ENCODE peak calls at places on chromosomes 7 and 10, in four cellular contexts. U is astrocyte of the cerebellum, Z is dorsolateral prefrontal cortex, X is stomach. W is an unnamed sample.

GRCh38 chr7:66950311-66950710 is 29.3 kb downstream of the TMEM248 start:
- DNase-seq in Z (no peak), X (no peak), U (no peak), W (no peak)

GRCh38 chr10:42850931-42851330 is 68.3 kb downstream of the BMS1 start:
- DNase-seq in Z (no peak), U (no peak), X (no peak), W (no peak)

GRCh38 chr10:77004917-77005564 is 632.6 kb downstream of the KCNMA1 start:
- DNase-seq in U (peak; percentile 55), Z (peak; percentile 10), X (no peak), W (peak; percentile 81)

GRCh38 chr7:158698657-158699195 is 5.9 kb downstream of the NCAPG2 start:
- DNase-seq in X (no peak), Z (no peak), U (no peak), W (no peak)

GRCh38 chr7:74372060-74372408 is 81.7 kb upstream of the GTF2IRD1 start:
- DNase-seq in X (no peak), Z (no peak), U (no peak), W (no peak)

GRCh38 chr7:8115547-8116402 is 146.2 kb downstream of the ICA1 start:
- DNase-seq in X (no peak), Z (no peak), U (no peak), W (no peak)

GRCh38 chr10:23341004-23341403 is 3.6 kb downstream of the C10orf67 start:
- DNase-seq in X (no peak), Z (no peak), U (no peak), W (no peak)

GRCh38 chr10:72483452-72483851 is 128.7 kb upstream of the DNAJB12 start:
- DNase-seq in U (peak; percentile 1), X (no peak), Z (no peak), W (no peak)

GRCh38 chr10:96846395-96846794 is 14.3 kb downstream of the LCOR start:
- DNase-seq in U (no peak), X (no peak), Z (no peak), W (no peak)

GRCh38 chr7:151472644-151473380 is 32.9 kb upstream of the CRYGN start:
- DNase-seq in X (no peak), Z (no peak), U (no peak), W (no peak)

GRCh38 chr7:135189961-135190360 is 19.5 kb upstream of the CYREN start:
- DNase-seq in Z (no peak), U (no peak), X (peak; percentile 9), W (no peak)

GRCh38 chr10:70508912-70509366 is 30.4 kb downstream of the PALD1 start:
- DNase-seq in Z (no peak), U (no peak), X (peak; percentile 31), W (peak; percentile 63)

GRCh38 chr7:107659666-107660065 is 962 bp upstream of the SLC26A4 start:
- DNase-seq in Z (no peak), U (no peak), X (no peak), W (no peak)

GRCh38 chr10:13718820-13719219 is 132.1 kb downstream of the PRPF18 start:
- DNase-seq in U (no peak), Z (no peak), X (no peak), W (no peak)
- H3K4me3 ChIP-seq in U (no peak overlapping the region), Z (no peak overlapping the region), X (peak overlapping the region; percentile 47), W (no peak overlapping the region)

DNA sequence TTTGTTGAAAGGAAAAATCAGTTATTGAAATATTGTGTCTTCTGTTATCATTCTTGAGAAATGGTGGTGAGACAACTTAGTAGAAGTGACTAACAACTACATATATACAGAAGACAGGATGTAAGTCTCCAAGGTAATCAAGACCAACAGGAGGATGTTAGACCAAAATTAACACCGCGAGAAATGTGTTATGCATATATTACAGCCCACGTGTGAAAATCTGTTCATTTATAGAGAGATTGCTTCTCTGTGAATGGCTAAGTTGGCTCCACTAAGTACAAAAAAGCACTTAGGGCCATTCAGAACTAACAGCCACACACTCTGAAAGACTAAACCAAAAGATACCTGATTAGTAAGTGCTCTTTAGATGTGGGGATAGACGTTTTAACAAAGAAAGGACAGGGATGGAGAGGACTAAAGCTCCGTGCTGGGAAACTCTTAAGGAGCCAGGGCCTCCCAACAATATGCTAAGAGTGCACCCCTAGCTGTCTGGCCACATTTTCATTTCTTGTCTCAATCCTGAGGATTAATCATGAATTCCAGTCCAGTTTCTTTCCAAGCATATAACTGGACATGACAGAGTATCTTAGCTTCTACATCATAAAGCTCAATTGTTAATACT is 26.5 kb downstream of the HDAC9 start:
- DNase-seq in U (no peak), X (no peak), Z (no peak), W (peak; percentile 60)
- H3K4me3 ChIP-seq in U (no peak overlapping the region), X (no peak overlapping the region), Z (no peak overlapping the region), W (no peak overlapping the region)

GRCh38 chr10:101014230-101014884 is 14.7 kb downstream of the LZTS2 start:
- DNase-seq in U (no peak), Z (peak; percentile 80), X (peak; percentile 92), W (peak; percentile 77)
- H3K4me3 ChIP-seq in U (no peak overlapping the region), Z (no peak overlapping the region), X (no peak overlapping the region), W (no peak overlapping the region)

GRCh38 chr7:1291846-1292765 is 59.4 kb downstream of the UNCX start:
- DNase-seq in X (no peak), Z (no peak), U (no peak), W (no peak)

GRCh38 chr7:1289681-1290261 is 57.1 kb downstream of the UNCX start:
- DNase-seq in Z (peak; percentile 40), X (no peak), U (no peak), W (peak; percentile 69)

GRCh38 chr7:1291040-1291689 is 58.5 kb downstream of the UNCX start:
- DNase-seq in X (no peak), U (no peak), Z (no peak), W (no peak)

GRCh38 chr7:1288996-1289551 is 56.4 kb downstream of the UNCX start:
- DNase-seq in X (no peak), U (no peak), Z (peak; percentile 30), W (no peak)

GRCh38 chr7:1290262-1291039 is 57.8 kb downstream of the UNCX start:
- DNase-seq in U (no peak), Z (peak; percentile 84), X (peak; percentile 29), W (peak; percentile 72)
- H3K4me3 ChIP-seq in U (peak overlapping the region; percentile 12), Z (peak overlapping the region; percentile 57), X (peak overlapping the region; percentile 28), W (peak overlapping the region; percentile 53)

W was measured in neural progenitor cell.